ENCODE peak calls at places on chromosomes 12 and 14, in six cellular contexts. J, T, Y, F, N and Z are unnamed samples.
A peak's percentile ranks its signal among the peaks of the same experiment; 100 is the strongest.

GRCh38 chr12:6635375-6635855 is 344 bp downstream of the LPAR5 start:
- DNase-seq in J (no peak), T (peak; percentile 86), Y (no peak), F (no peak), N (no peak), Z (peak; percentile 69)

GRCh38 chr12:97308576-97309198 is 153.9 kb upstream of the RMST start:
- DNase-seq in J (peak; percentile 65), T (peak; percentile 55), Y (peak; percentile 46), F (peak; percentile 58), N (peak; percentile 49), Z (peak; percentile 83)

GRCh38 chr12:39592295-39592694 is 27.3 kb downstream of the ABCD2 start:
- DNase-seq in J (peak; percentile 60), T (no peak), Y (no peak), F (peak; percentile 28), N (no peak), Z (no peak)

GRCh38 chr12:4159851-4160250 is 113.7 kb upstream of the CCND2 start:
- DNase-seq in J (no peak), T (no peak), Y (no peak), F (no peak), N (no peak), Z (no peak)

GRCh38 chr12:101877816-101878811 is 734 bp downstream of the DRAM1 start:
- DNase-seq in J (peak; percentile 18), T (no peak), Y (no peak), F (peak; percentile 35), N (peak; percentile 8), Z (no peak)

GRCh38 chr14:93540235-93540634 is 109.5 kb downstream of the UNC79 start:
- DNase-seq in J (no peak), T (no peak), Y (no peak), F (no peak), N (no peak), Z (no peak)

GRCh38 chr12:111440631-111441030 is 34.9 kb downstream of the SH2B3 start:
- DNase-seq in J (no peak), T (no peak), Y (no peak), F (no peak), N (no peak), Z (no peak)

GRCh38 chr12:82361461-82361915 is 3.2 kb downstream of the METTL25 start:
- DNase-seq in J (no peak), T (no peak), Y (no peak), F (no peak), N (no peak), Z (no peak)

GRCh38 chr14:24900281-24900868 is 149.6 kb downstream of the STXBP6 start:
- DNase-seq in J (no peak), T (no peak), Y (no peak), F (no peak), N (no peak), Z (no peak)

GRCh38 chr14:90742709-90743108 is 73.5 kb downstream of the TTC7B start:
- DNase-seq in J (no peak), T (no peak), Y (no peak), F (no peak), N (no peak), Z (no peak)

GRCh38 chr12:24950231-24950834 is 1.4 kb upstream of the BCAT1 start:
- DNase-seq in J (no peak), T (no peak), Y (no peak), F (no peak), N (peak; percentile 91), Z (no peak)

GRCh38 chr12:23028158-23028802 is 403.3 kb downstream of the ETNK1 start:
- DNase-seq in J (no peak), T (no peak), Y (no peak), F (no peak), N (no peak), Z (no peak)

GRCh38 chr12:29023436-29024076 is 125.5 kb upstream of the FAR2 start:
- DNase-seq in J (no peak), T (no peak), Y (no peak), F (no peak), N (no peak), Z (no peak)

GRCh38 chr12:121238604-121239334 is 28.8 kb downstream of the P2RX4 start:
- DNase-seq in J (no peak), T (no peak), Y (no peak), F (no peak), N (no peak), Z (no peak)

GRCh38 chr12:67377541-67377940 is 108.4 kb downstream of the CAND1 start:
- DNase-seq in J (no peak), T (no peak), Y (no peak), F (no peak), N (no peak), Z (no peak)

GRCh38 chr14:32491413-32492016 is 162.4 kb downstream of the AKAP6 start:
- DNase-seq in J (no peak), T (no peak), Y (no peak), F (no peak), N (no peak), Z (no peak)

GRCh38 chr12:80321653-80322052 is 122.4 kb upstream of the PTPRQ start:
- DNase-seq in J (peak; percentile 80), T (no peak), Y (no peak), F (peak; percentile 35), N (no peak), Z (no peak)

GRCh38 chr12:24197517-24197916 is 248.0 kb upstream of the SOX5 start:
- DNase-seq in J (no peak), T (no peak), Y (no peak), F (no peak), N (no peak), Z (no peak)

GRCh38 chr12:131445184-131445974 is 265.5 kb upstream of the SFSWAP start:
- DNase-seq in J (no peak), T (no peak), Y (no peak), F (no peak), N (no peak), Z (no peak)

GRCh38 chr14:26993541-26993940 is 395.7 kb upstream of the NOVA1 start:
- DNase-seq in J (peak; percentile 14), T (no peak), Y (no peak), F (no peak), N (no peak), Z (no peak)

GRCh38 chr14:69107407-69108003 is 45.4 kb downstream of the DCAF5 start:
- DNase-seq in J (peak; percentile 85), T (peak; percentile 51), Y (peak; percentile 60), F (peak; percentile 78), N (no peak), Z (peak; percentile 90)

GRCh38 chr12:106217706-106218105 is 30.1 kb downstream of the CKAP4 start:
- DNase-seq in J (no peak), T (no peak), Y (no peak), F (no peak), N (no peak), Z (no peak)

GRCh38 chr12:114679942-114680341 is 4.0 kb downstream of the TBX3 start:
- DNase-seq in J (peak; percentile 34), T (no peak), Y (no peak), F (no peak), N (no peak), Z (no peak)

GRCh38 chr12:54239568-54239967 is 40.4 kb downstream of the CBX5 start:
- DNase-seq in J (no peak), T (no peak), Y (no peak), F (no peak), N (no peak), Z (no peak)

GRCh38 chr12:95621725-95622124 is 70.4 kb upstream of the USP44 start:
- DNase-seq in J (no peak), T (no peak), Y (no peak), F (no peak), N (no peak), Z (no peak)

GRCh38 chr12:131867891-131868675 is 26.3 kb upstream of the ULK1 start:
- DNase-seq in J (peak; percentile 49), T (no peak), Y (no peak), F (no peak), N (no peak), Z (no peak)

GRCh38 chr14:98462908-98463307 is 809.1 kb downstream of the BCL11B start:
- DNase-seq in J (no peak), T (no peak), Y (no peak), F (no peak), N (no peak), Z (no peak)

DNA sequence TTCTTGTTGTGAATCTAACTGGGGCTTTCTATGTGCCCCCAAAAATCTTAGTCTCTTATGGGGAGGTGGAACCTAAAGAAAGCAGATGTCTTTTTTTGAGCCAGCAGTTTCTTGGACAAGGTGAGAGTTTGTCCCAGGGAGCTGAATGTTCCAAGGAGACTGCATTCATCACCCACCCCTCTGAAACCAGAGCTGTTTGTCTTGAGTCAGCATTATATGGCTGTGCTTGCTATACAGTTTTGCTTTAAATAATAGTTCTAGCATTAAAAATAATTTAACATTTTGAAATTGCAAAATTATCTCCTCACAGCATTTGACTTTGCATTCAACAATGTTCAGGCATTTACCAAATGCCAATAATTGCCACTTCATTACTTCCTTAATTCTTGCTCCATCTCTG is 813.3 kb downstream of the BCL11B start:
- DNase-seq in J (no peak), T (no peak), Y (no peak), F (no peak), N (no peak), Z (no peak)
- H3K9me2 ChIP-seq in J (no peaks in the 10 kb centered on the region), T (no peaks in the 10 kb centered on the region), Y (no peaks in the 10 kb centered on the region), F (no peaks in the 10 kb centered on the region), N (no peaks in the 10 kb centered on the region), Z (no peaks in the 10 kb centered on the region)

GRCh38 chr14:37171678-37172023 is 755 bp downstream of the SLC25A21 start:
- DNase-seq in J (no peak), T (no peak), Y (no peak), F (no peak), N (no peak), Z (no peak)
- H2AFZ ChIP-seq in J (peak overlapping the region; percentile 91), T (no peak overlapping the region), Y (peak overlapping the region; percentile 49), F (peak overlapping the region; percentile 89), N (no peak overlapping the region), Z (no peak overlapping the region)

DNA sequence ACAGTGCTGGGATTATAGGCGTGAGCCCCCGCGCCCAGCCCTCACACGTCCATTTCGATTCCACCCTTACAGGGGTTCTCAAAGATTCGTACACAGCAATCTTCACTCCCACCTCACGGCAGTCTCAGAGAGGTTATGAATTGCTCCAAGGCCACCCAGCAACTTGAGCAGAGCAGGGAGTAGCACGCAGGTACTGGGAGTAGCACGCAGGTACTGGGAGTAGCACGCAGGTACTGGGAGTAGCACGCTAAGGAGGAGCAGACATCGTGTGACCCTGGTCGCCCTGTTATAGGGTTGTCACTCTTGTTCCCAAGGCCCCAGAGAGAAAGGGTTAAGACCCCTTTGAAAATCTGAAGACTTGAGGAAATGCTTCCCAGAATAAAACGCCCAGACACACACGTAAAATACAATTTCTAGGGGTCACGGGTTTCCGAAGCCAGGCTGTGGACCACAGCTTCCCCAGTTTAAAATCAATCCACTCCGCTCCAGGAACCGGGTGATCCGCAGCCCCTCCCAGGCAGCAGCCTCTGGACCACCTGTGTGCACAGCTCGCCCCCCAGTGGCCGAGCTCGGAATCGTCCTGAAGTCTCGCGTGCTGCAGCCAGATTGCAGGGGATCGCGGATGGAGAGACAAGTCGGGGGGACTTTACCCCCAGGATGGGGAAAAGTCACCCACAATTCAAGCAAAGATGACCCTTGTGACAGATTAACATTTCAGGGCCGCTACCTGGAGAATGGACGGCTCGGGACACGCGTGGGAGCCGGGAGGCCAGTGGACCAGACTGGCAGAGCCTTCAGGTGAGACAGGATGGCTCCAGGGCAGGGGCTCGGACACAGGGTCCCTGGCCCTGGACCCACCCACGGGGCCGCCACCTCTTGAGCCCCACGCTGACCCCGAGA is 92.0 kb downstream of the SCARB1 start:
- DNase-seq in J (peak; percentile 89), T (peak; percentile 82), Y (peak; percentile 39), F (peak; percentile 89), N (peak; percentile 48), Z (peak; percentile 93)
- H3K4me1 ChIP-seq in J (peaks cover 43% of the 10 kb centered on the region), T (peaks cover 33% of the 10 kb centered on the region), Y (no peaks in the 10 kb centered on the region), F (peaks cover 17% of the 10 kb centered on the region), N (peaks cover 2% of the 10 kb centered on the region), Z (peaks cover 55% of the 10 kb centered on the region)

GRCh38 chr12:48119834-48120195 is 651 bp downstream of the PFKM start:
- DNase-seq in J (no peak), T (no peak), Y (no peak), F (no peak), N (no peak), Z (no peak)
- H3K9me2 ChIP-seq in J (no peaks in the 10 kb centered on the region), T (no peaks in the 10 kb centered on the region), Y (no peaks in the 10 kb centered on the region), F (no peaks in the 10 kb centered on the region), N (no peaks in the 10 kb centered on the region), Z (no peaks in the 10 kb centered on the region)